ENCODE peak calls at places on chromosomes 12 and 14, in eight cellular contexts. S is stimulated activated CD4-positive, alpha-beta T cell treated with anti-CD3 and anti-CD28 coated beads, Interleukin-2, amount 100 ng/mL, for 48 hours; B is kidney epithelial cell; A is KBM-7; K is hippocampal formation; Q is NCI-H2029; I is neural progenitor cell; O is NCI-H2081. U is an unnamed sample.

GRCh38 chr14:91511014-91511466 is 930 bp upstream of the PPP4R3A start:
- DNase-seq in S (no peak), B (no peak), A (no peak), K (no peak), Q (no peak), I (peak), O (peak), U (no peak)

GRCh38 chr14:101840649-101841365 is 79.3 kb downstream of the PPP2R5C start:
- DNase-seq in S (no peak), B (no peak), A (no peak), K (no peak), Q (no peak), I (no peak), O (no peak), U (no peak)

GRCh38 chr12:4152145-4152795 is 121.3 kb upstream of the CCND2 start:
- DNase-seq in S (no peak), B (no peak), A (no peak), K (no peak), Q (no peak), I (no peak), O (no peak), U (no peak)

GRCh38 chr12:14694145-14694544 is 2.3 kb downstream of the GUCY2C start:
- DNase-seq in S (no peak), B (no peak), A (no peak), K (no peak), Q (no peak), I (no peak), O (no peak), U (no peak)

GRCh38 chr12:127386723-127387122 is 880.2 kb upstream of the TMEM132C start:
- DNase-seq in S (no peak), B (no peak), A (no peak), K (no peak), Q (no peak), I (no peak), O (no peak), U (no peak)

GRCh38 chr14:63276492-63277342 is 42.0 kb downstream of the GPHB5 start:
- DNase-seq in S (no peak), B (peak), A (peak), K (peak), Q (peak), I (peak), O (peak), U (peak)

GRCh38 chr12:45789025-45789424 is 59.5 kb downstream of the ARID2 start:
- DNase-seq in S (no peak), B (no peak), A (no peak), K (no peak), Q (no peak), I (no peak), O (no peak), U (no peak)

GRCh38 chr14:88831285-88831684 is 6.8 kb downstream of the TTC8 start:
- DNase-seq in S (no peak), B (no peak), A (no peak), K (no peak), Q (no peak), I (no peak), O (no peak), U (no peak)

GRCh38 chr12:108641446-108642268 is 8.0 kb upstream of the SELPLG start:
- DNase-seq in S (no peak), B (no peak), A (peak), K (no peak), Q (no peak), I (no peak), O (no peak), U (peak)

GRCh38 chr12:9509464-9510166 is 98.1 kb downstream of the KLRB1 start:
- DNase-seq in S (no peak), B (no peak), A (no peak), K (no peak), Q (no peak), I (no peak), O (no peak), U (no peak)

GRCh38 chr14:104252256-104253215 is 114.1 kb downstream of the KIF26A start:
- DNase-seq in S (no peak), B (no peak), A (no peak), K (no peak), Q (no peak), I (no peak), O (no peak), U (no peak)

GRCh38 chr14:76073732-76074131 is 78.0 kb upstream of the GPATCH2L start:
- DNase-seq in S (no peak), B (no peak), A (no peak), K (no peak), Q (no peak), I (no peak), O (no peak), U (no peak)

GRCh38 chr12:53218551-53219114 is 11.6 kb upstream of the ITGB7 start:
- DNase-seq in S (no peak), B (no peak), A (no peak), K (no peak), Q (no peak), I (no peak), O (no peak), U (no peak)

GRCh38 chr14:91067186-91067585 is 6.7 kb upstream of the RPS6KA5 start:
- DNase-seq in S (no peak), B (no peak), A (no peak), K (no peak), Q (no peak), I (no peak), O (no peak), U (no peak)

GRCh38 chr12:23113781-23114180 is 488.8 kb downstream of the ETNK1 start:
- DNase-seq in S (no peak), B (no peak), A (no peak), K (no peak), Q (no peak), I (no peak), O (no peak), U (no peak)

GRCh38 chr14:70186826-70187483 is 1.8 kb downstream of the SLC8A3 start:
- DNase-seq in S (peak), B (no peak), A (peak), K (no peak), Q (no peak), I (peak), O (no peak), U (no peak)

GRCh38 chr12:122994140-122994675 is 13.7 kb downstream of the ARL6IP4 start:
- DNase-seq in S (no peak), B (no peak), A (no peak), K (no peak), Q (no peak), I (no peak), O (no peak), U (no peak)

GRCh38 chr12:71686658-71687025 is 760 bp downstream of the TMEM19 start:
- DNase-seq in S (no peak), B (no peak), A (no peak), K (no peak), Q (no peak), I (no peak), O (no peak), U (no peak)

GRCh38 chr14:91647817-91648216 is 84.1 kb downstream of the CATSPERB start:
- DNase-seq in S (no peak), B (no peak), A (no peak), K (no peak), Q (no peak), I (no peak), O (no peak), U (no peak)

GRCh38 chr12:52895726-52896189 is 9.1 kb downstream of the KRT8 start:
- DNase-seq in S (no peak), B (no peak), A (no peak), K (no peak), Q (no peak), I (no peak), O (peak), U (no peak)

U was measured in DMS79.